ENCODE peak calls at places on chromosomes 7 and 10, in eight cellular contexts. X is lower lobe of right lung; N is naive thymus-derived CD4-positive, alpha-beta T cell; Y is mesendoderm; L is ovary; A is A673; D is CD8-positive, alpha-beta memory T cell; B is brain microvascular endothelial cell. M is an unnamed sample.

GRCh38 chr10:42962120-42962901 is 114.6 kb upstream of the RET start:
- DNase-seq in X (peak; percentile 39), N (no peak), Y (no peak), L (peak; percentile 6), A (no peak), D (no peak), B (no peak), M (no peak)

GRCh38 chr7:2281556-2281955 is 32.7 kb downstream of the SNX8 start:
- DNase-seq in X (no peak), N (no peak), Y (no peak), L (peak; percentile 66), A (no peak), D (no peak), B (no peak), M (peak; percentile 15)

GRCh38 chr10:21675157-21675796 is 141.2 kb downstream of the MLLT10 start:
- DNase-seq in X (no peak), N (no peak), Y (peak; percentile 60), L (no peak), A (peak; percentile 73), D (peak; percentile 3), B (peak; percentile 14), M (no peak)

GRCh38 chr10:125014984-125015944 is 73.3 kb downstream of the ZRANB1 start:
- DNase-seq in X (no peak), N (no peak), Y (no peak), L (no peak), A (no peak), D (no peak), B (no peak), M (no peak)

GRCh38 chr10:71204746-71205145 is 7.6 kb upstream of the UNC5B start:
- DNase-seq in X (no peak), N (no peak), Y (no peak), L (no peak), A (no peak), D (no peak), B (no peak), M (no peak)

GRCh38 chr10:3784510-3785250 is at the start of gene KLF6:
- DNase-seq in X (peak; percentile 77), N (peak; percentile 51), Y (peak; percentile 44), L (peak; percentile 76), A (peak; percentile 52), D (peak; percentile 35), B (no peak), M (no peak)

GRCh38 chr7:151058766-151059361 is 525 bp upstream of the SLC4A2 start:
- DNase-seq in X (no peak), N (no peak), Y (peak; percentile 58), L (no peak), A (no peak), D (no peak), B (no peak), M (no peak)

GRCh38 chr7:151818674-151819519 is 58.0 kb downstream of the PRKAG2 start:
- DNase-seq in X (peak; percentile 51), N (no peak), Y (peak; percentile 62), L (no peak), A (no peak), D (no peak), B (no peak), M (no peak)

GRCh38 chr7:28062197-28062988 is 118.2 kb downstream of the JAZF1 start:
- DNase-seq in X (peak; percentile 81), N (no peak), Y (peak; percentile 88), L (peak; percentile 85), A (peak; percentile 63), D (no peak), B (peak; percentile 71), M (no peak)

GRCh38 chr10:113720386-113720785 is 31.1 kb upstream of the PLEKHS1 start:
- DNase-seq in X (no peak), N (no peak), Y (no peak), L (no peak), A (no peak), D (no peak), B (peak; percentile 69), M (no peak)

GRCh38 chr10:86668297-86669165 is at the start of gene LDB3:
- DNase-seq in X (no peak), N (no peak), Y (peak; percentile 31), L (peak; percentile 47), A (peak; percentile 41), D (no peak), B (peak; percentile 36), M (no peak)

GRCh38 chr10:101110856-101111523 is 20.1 kb upstream of the TLX1 start:
- DNase-seq in X (no peak), N (no peak), Y (no peak), L (no peak), A (no peak), D (no peak), B (no peak), M (no peak)

GRCh38 chr10:127447197-127447596 is 101.9 kb upstream of the NPS start:
- DNase-seq in X (no peak), N (no peak), Y (no peak), L (no peak), A (no peak), D (no peak), B (no peak), M (no peak)

GRCh38 chr7:151264615-151265014 is 16.1 kb upstream of the SMARCD3 start:
- DNase-seq in X (peak; percentile 37), N (no peak), Y (no peak), L (no peak), A (no peak), D (no peak), B (no peak), M (no peak)

DNA sequence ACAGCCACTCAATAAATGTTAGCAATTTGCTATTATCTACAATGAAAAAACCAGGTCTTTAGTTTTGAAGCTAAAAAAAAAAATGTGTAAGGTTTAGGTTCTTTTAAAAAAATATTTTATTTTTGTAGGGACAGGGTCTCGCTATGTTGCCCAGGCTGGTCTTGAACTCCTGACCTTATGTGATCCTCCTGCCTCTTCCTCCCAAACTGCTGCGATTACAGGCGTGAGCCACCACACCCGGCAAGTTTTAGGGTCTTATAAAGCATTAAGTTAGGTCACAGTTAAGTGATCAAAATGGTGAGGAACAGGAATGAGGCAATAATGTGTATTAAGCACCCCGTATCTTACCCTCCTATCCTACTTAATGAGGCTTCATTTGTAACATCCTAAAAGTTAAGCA is 774 bp downstream of the SEM1 start:
- DNase-seq in X (no peak), N (no peak), Y (peak; percentile 16), L (no peak), A (peak; percentile 14), D (no peak), B (no peak), M (no peak)
- H3K4me3 ChIP-seq in X (peak overlapping the region; percentile 94), N (peak overlapping the region; percentile 70), Y (peak overlapping the region; percentile 76), L (peak overlapping the region; percentile 98), A (peak overlapping the region; percentile 92), D (peak overlapping the region; percentile 87), B (peak overlapping the region; percentile 76), M (peak overlapping the region; percentile 89)

GRCh38 chr10:121573541-121573941 is 24.7 kb downstream of the FGFR2 start:
- DNase-seq in X (no peak), N (no peak), Y (no peak), L (no peak), A (no peak), D (no peak), B (no peak), M (no peak)

GRCh38 chr10:121574519-121575170 is 23.6 kb downstream of the FGFR2 start:
- DNase-seq in X (no peak), N (no peak), Y (no peak), L (no peak), A (no peak), D (no peak), B (no peak), M (no peak)

GRCh38 chr10:121576139-121576538 is 22.1 kb downstream of the FGFR2 start:
- DNase-seq in X (no peak), N (no peak), Y (no peak), L (no peak), A (no peak), D (no peak), B (no peak), M (no peak)

GRCh38 chr10:121570316-121570715 is 27.9 kb downstream of the FGFR2 start:
- DNase-seq in X (no peak), N (no peak), Y (no peak), L (no peak), A (no peak), D (no peak), B (no peak), M (no peak)

DNA sequence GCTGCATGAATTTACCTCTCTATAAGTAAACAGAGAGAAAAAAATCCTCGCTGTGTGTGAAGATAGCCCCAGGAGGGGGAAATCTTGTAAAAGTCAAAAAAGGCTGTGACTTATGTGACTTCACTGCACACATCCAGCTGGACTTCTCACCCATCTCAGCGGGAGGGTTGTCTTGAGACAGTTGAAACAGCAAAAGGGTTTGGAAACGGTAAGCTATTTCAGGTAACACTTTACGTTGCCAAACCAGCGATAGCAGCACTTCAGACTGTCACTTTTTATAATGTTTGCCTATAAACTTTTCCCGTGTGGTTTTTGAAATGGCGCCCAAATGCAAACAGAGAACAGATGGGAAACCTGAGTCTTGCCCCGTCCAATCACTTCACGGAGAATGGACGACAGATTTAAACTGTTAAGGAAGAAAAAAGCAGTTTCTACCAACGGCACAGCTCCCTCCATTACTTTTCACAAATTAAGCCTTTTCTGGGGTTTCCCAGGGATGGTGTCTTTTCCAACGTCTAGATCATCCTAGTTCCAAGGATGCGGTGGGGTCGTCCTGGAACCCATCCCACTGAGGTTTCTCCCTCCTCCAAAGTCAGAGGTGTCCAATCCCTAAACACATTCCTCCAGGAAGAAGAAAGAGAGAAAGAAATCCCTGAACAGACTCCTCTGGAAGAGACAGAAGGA is 25.2 kb downstream of the FGFR2 start:
- DNase-seq in X (no peak), N (no peak), Y (no peak), L (no peak), A (no peak), D (no peak), B (no peak), M (no peak)
- H3K4me3 ChIP-seq in X (no peak overlapping the region), N (no peak overlapping the region), Y (no peak overlapping the region), L (peak overlapping the region; percentile 0), A (no peak overlapping the region), D (no peak overlapping the region), B (no peak overlapping the region), M (no peak overlapping the region)

DNA sequence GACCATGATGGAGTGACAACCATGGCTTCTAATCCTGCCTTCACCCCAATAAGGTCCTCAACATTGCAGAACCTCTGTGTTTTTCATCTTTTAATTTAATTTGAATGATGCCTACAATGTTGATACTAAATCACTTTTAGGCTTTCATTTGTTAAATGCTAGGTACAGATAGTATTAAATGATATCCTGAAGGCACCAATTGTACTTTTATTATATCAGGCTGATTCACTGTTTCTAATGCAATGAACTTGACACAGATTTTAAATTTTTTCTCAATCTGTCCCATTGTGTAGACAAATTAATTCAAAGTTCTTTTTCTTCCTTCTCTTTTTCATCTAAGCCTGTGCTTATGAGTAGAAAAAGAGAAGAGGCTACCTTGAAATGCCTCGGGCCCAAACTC is 5.2 kb downstream of the EPDR1 start:
- DNase-seq in X (no peak), N (no peak), Y (no peak), L (no peak), A (no peak), D (no peak), B (no peak), M (no peak)
- H3K4me3 ChIP-seq in X (no peak overlapping the region), N (no peak overlapping the region), Y (no peak overlapping the region), L (no peak overlapping the region), A (no peak overlapping the region), D (no peak overlapping the region), B (no peak overlapping the region), M (no peak overlapping the region)

DNA sequence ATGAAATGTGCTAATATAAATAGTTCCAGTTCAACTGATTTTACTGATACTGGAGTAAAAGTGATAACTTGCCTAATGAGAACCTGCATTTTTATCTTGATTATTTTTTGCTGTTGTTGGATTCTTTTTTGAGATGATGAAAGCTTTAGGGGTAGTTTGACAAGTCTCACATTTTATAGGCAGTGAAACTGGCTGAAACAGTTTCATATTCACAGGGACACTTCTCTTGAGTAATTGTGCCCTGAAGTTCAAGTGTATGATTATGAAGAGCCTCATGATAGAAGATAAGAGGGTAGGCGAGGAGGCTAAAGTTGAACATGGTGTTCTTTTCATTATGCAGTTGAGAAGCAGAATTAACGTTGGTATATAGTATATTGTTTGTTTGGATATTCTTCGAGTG is 5.1 kb downstream of the AUTS2 start:
- DNase-seq in X (no peak), N (no peak), Y (no peak), L (no peak), A (no peak), D (no peak), B (no peak), M (no peak)
- H3K4me3 ChIP-seq in X (no peak overlapping the region), N (no peak overlapping the region), Y (no peak overlapping the region), L (no peak overlapping the region), A (no peak overlapping the region), D (no peak overlapping the region), B (no peak overlapping the region), M (no peak overlapping the region)